ENCODE peak calls at places on chromosomes 7 and 10, in seven cellular contexts. L, Q, A, Y, E, F and O are unnamed samples.

GRCh38 chr7:2785071-2785500 is 59.0 kb downstream of the GNA12 start:
- DNase-seq in Q (no peak), L (no peak), F (peak; percentile 36), Y (no peak), E (no peak), A (no peak), O (peak; percentile 44)

GRCh38 chr10:126247454-126247975 is 140.8 kb downstream of the ADAM12 start:
- DNase-seq in F (peak; percentile 79), Y (no peak), Q (peak; percentile 97), E (peak; percentile 13), L (no peak), A (peak; percentile 99), O (peak; percentile 98)

GRCh38 chr10:85548038-85548437 is 818.6 kb downstream of the GRID1 start:
- DNase-seq in Y (peak; percentile 53), F (no peak), L (no peak), A (peak; percentile 28), Q (no peak), E (peak; percentile 32), O (no peak)

GRCh38 chr10:62959553-62959952 is 143.4 kb upstream of the EGR2 start:
- DNase-seq in A (peak; percentile 21), Y (no peak), F (no peak), E (no peak), L (no peak), Q (no peak), O (no peak)

GRCh38 chr7:50621932-50622587 is 56.9 kb upstream of the DDC start:
- DNase-seq in Y (no peak), L (no peak), E (no peak), A (no peak), F (peak; percentile 78), Q (no peak), O (no peak)

GRCh38 chr10:95388072-95388471 is 97.3 kb upstream of the PDLIM1 start:
- DNase-seq in L (no peak), F (no peak), E (no peak), Y (no peak), Q (peak; percentile 85), A (no peak), O (no peak)

GRCh38 chr10:1109795-1110673 is 53.8 kb downstream of the WDR37 start:
- DNase-seq in Q (no peak), A (peak; percentile 75), F (no peak), Y (peak; percentile 77), E (peak; percentile 83), L (no peak), O (peak; percentile 59)

GRCh38 chr7:274262-274661 is 15.7 kb upstream of the FOXL3 start:
- DNase-seq in Q (no peak), F (no peak), E (no peak), A (no peak), L (no peak), Y (peak; percentile 8), O (no peak)

GRCh38 chr10:34249634-34250033 is 565.5 kb downstream of the PARD3 start:
- DNase-seq in L (no peak), Q (no peak), Y (no peak), E (no peak), A (no peak), F (no peak), O (peak; percentile 9)

GRCh38 chr10:126593968-126594701 is 76.4 kb downstream of the C10orf90 start:
- DNase-seq in Q (no peak), Y (no peak), E (no peak), L (no peak), A (no peak), F (no peak), O (no peak)

GRCh38 chr7:123535517-123535916 is 1.1 kb upstream of the IQUB start:
- DNase-seq in L (no peak), E (no peak), Y (no peak), Q (no peak), A (no peak), F (peak; percentile 30), O (no peak)

GRCh38 chr7:111148134-111148533 is 57.2 kb downstream of the LRRN3 start:
- DNase-seq in F (no peak), Q (no peak), A (no peak), E (no peak), Y (no peak), L (no peak), O (no peak)

GRCh38 chr10:72276421-72277339 is 3.0 kb downstream of the DDIT4 start:
- DNase-seq in Y (no peak), Q (no peak), E (peak; percentile 44), F (no peak), A (peak; percentile 84), L (no peak), O (peak; percentile 84)

GRCh38 chr7:2760098-2760889 is 72.3 kb downstream of the AMZ1 start:
- DNase-seq in Q (peak; percentile 76), A (peak; percentile 58), F (peak; percentile 81), E (peak; percentile 88), L (peak; percentile 73), Y (no peak), O (no peak)

GRCh38 chr10:124996854-124997215 is 54.9 kb downstream of the ZRANB1 start:
- DNase-seq in E (peak; percentile 4), Y (no peak), F (no peak), A (no peak), L (no peak), Q (peak; percentile 59), O (no peak)

GRCh38 chr7:32335107-32335506 is 155.1 kb downstream of the LSM5 start:
- DNase-seq in A (no peak), Q (no peak), E (no peak), Y (no peak), F (no peak), L (no peak), O (peak; percentile 7)

GRCh38 chr10:90787906-90788491 is 69.8 kb downstream of the HTR7 start:
- DNase-seq in Y (no peak), A (peak; percentile 32), Q (no peak), E (peak; percentile 13), L (no peak), F (no peak), O (peak; percentile 76)

GRCh38 chr7:106050002-106050742 is 61.9 kb downstream of the SYPL1 start:
- DNase-seq in E (no peak), Y (no peak), A (peak; percentile 73), Q (no peak), L (no peak), F (no peak), O (peak; percentile 59)

GRCh38 chr7:148701414-148701813 is 2.7 kb downstream of the CUL1 start:
- DNase-seq in E (no peak), Q (no peak), A (peak; percentile 27), L (no peak), Y (no peak), F (no peak), O (peak; percentile 50)

GRCh38 chr10:91185239-91185875 is 35.1 kb upstream of the PCGF5 start:
- DNase-seq in Q (peak; percentile 70), F (no peak), E (no peak), Y (no peak), A (peak; percentile 75), L (no peak), O (peak; percentile 72)

GRCh38 chr7:43785425-43785824 is 26.9 kb downstream of the BLVRA start:
- DNase-seq in L (no peak), Y (no peak), A (peak; percentile 84), E (peak; percentile 40), F (no peak), Q (peak; percentile 55), O (peak; percentile 87)

DNA sequence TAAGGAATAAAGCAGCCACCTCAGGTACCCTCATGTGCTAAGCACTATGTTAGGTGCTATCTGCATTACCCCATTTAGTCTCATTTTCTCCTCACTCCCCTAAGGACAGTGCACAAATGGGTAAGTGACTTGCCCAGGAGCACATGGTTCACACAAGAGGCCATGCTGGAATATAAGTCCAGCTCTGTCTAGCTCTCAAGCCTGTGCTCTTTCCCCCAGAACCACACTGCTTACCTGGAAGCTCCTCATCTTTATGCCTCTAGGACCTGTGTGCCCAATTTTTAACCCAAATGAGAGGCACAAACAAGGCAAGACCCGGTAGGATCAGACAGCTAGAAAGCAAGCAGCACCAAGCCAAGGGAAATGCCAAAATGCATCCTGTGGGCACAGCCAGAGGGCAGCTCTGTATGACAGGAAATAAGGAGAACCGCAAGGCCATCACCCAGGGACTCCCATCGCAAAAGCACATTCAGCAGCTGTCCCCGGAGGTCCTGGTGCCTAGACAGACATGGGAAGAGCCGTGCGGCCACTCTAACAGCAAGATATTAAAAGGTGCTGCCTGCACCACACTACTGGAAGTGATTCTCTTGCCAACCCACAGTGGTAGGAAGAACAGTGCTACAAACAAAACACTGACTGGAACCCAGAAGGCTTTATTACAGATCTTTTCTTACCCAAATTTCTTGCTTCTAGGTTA is 88.1 kb downstream of the GSAP start:
- DNase-seq in A (no peak), F (peak; percentile 27), L (no peak), E (no peak), Q (no peak), Y (no peak), O (peak; percentile 38)
- TF ChIP-seq CTCF in A (peak; percentile 2), F (no peak), L (no peak), E (no peak), Q (no peak), Y (no peak), O (no peak)

DNA sequence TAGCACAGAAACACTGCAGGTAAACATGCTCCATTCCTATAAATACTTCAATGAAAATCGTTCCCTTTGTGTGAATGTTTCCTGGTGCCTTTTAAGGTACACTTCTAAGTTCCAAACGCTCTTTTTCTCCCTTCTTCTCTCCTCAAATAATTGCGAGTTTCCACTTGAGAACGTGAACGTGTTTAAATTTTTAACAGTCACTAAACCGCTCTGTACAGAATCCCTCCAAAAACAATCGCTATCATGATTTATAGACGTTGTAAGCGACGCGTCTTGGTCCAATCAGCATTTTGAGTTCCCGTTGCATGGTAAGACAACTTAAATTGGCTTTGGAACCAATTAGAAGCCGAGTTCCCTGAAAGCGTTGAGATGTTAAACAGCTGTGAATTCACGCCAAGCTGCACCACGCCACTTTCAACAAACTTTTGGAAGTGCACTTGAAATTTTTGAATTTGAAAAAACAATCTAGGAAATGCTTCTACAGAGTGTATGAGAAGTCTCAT is 12.6 kb upstream of the EBLN1 start:
- DNase-seq in L (no peak), Y (no peak), F (no peak), A (peak; percentile 28), Q (no peak), E (no peak), O (peak; percentile 33)
- H3K4me3 ChIP-seq in L (peak overlapping the region; percentile 74), Y (peak overlapping the region; percentile 77), F (peak overlapping the region; percentile 78), A (peak overlapping the region; percentile 73), Q (peak overlapping the region; percentile 63), E (peak overlapping the region; percentile 4), O (peak overlapping the region; percentile 66)

GRCh38 chr7:108613147-108613948 is 43.7 kb downstream of the DNAJB9 start:
- DNase-seq in F (no peak), Y (no peak), Q (no peak), A (peak; percentile 31), L (no peak), E (no peak), O (peak; percentile 58)
- TF ChIP-seq CTCF in F (peak; percentile 78), Y (peak; percentile 88), Q (peak; percentile 40), A (peak; percentile 72), L (peak; percentile 84), E (peak; percentile 65), O (peak; percentile 38)

GRCh38 chr10:75995720-75996119 is 564.3 kb downstream of the LRMDA start:
- DNase-seq in E (no peak), Q (no peak), Y (no peak), A (no peak), F (no peak), L (no peak), O (no peak)

GRCh38 chr10:75994332-75995040 is 563.1 kb downstream of the LRMDA start:
- DNase-seq in Q (no peak), E (no peak), L (no peak), A (no peak), Y (no peak), F (no peak), O (no peak)

GRCh38 chr10:75999515-76000209 is 568.2 kb downstream of the LRMDA start:
- DNase-seq in L (no peak), E (no peak), A (no peak), F (no peak), Q (no peak), Y (no peak), O (no peak)

GRCh38 chr10:76000550-76000949 is 569.1 kb downstream of the LRMDA start:
- DNase-seq in Q (no peak), F (no peak), Y (no peak), L (no peak), E (no peak), A (no peak), O (no peak)

GRCh38 chr10:75995041-75995430 is 563.6 kb downstream of the LRMDA start:
- DNase-seq in F (no peak), A (no peak), E (no peak), Y (no peak), Q (no peak), L (no peak), O (no peak)
- H3K4me3 ChIP-seq in F (no peak overlapping the region), A (no peak overlapping the region), E (no peak overlapping the region), Y (no peak overlapping the region), Q (no peak overlapping the region), L (no peak overlapping the region), O (no peak overlapping the region)